ENCODE peak calls at places on chromosomes 5 and 9, in six cellular contexts. W is GM10248; F is NT2/D1; P is CD8-positive, alpha-beta memory T cell; T is activated T-helper 9 cell treated with anti-CD3 and anti-CD28 coated beads, Interleukin-2, amount 50 U/mL, for 16 hours; C is K562. N is an unnamed sample.

GRCh38 chr9:91424403-91425176 is 958 bp upstream of the NFIL3 start:
- DNase-seq in W (peak; percentile 47), F (no peak), P (peak; percentile 57), T (peak; percentile 54), C (peak; percentile 64), N (peak; percentile 20)

GRCh38 chr5:39650234-39650816 is 225.5 kb upstream of the DAB2 start:
- DNase-seq in W (no peak), F (no peak), P (no peak), T (no peak), C (no peak), N (no peak)

GRCh38 chr5:157004893-157005551 is 42.0 kb upstream of the TIMD4 start:
- DNase-seq in W (no peak), F (no peak), P (no peak), T (no peak), C (no peak), N (no peak)

GRCh38 chr5:35838370-35839042 is 18.2 kb upstream of the IL7R start:
- DNase-seq in W (no peak), F (no peak), P (no peak), T (no peak), C (no peak), N (no peak)

GRCh38 chr5:66307647-66308257 is 163.7 kb downstream of the SREK1 start:
- DNase-seq in W (peak; percentile 52), F (peak; percentile 43), P (peak; percentile 29), T (no peak), C (peak; percentile 53), N (no peak)

GRCh38 chr5:58759745-58760144 is 176.9 kb downstream of the RAB3C start:
- DNase-seq in W (peak; percentile 34), F (no peak), P (no peak), T (no peak), C (no peak), N (no peak)

GRCh38 chr9:126667190-126668055 is 53.7 kb downstream of the LMX1B start:
- DNase-seq in W (no peak), F (no peak), P (no peak), T (no peak), C (no peak), N (no peak)

GRCh38 chr9:128528445-128529160 is 23.8 kb upstream of the SPTAN1 start:
- DNase-seq in W (no peak), F (no peak), P (no peak), T (no peak), C (no peak), N (no peak)

GRCh38 chr9:31597977-31598376 is 786.5 kb upstream of the ACO1 start:
- DNase-seq in W (no peak), F (no peak), P (peak; percentile 3), T (no peak), C (no peak), N (no peak)

GRCh38 chr9:7206221-7206758 is 448.5 kb downstream of the KDM4C start:
- DNase-seq in W (no peak), F (no peak), P (no peak), T (no peak), C (no peak), N (no peak)

GRCh38 chr5:133962131-133962530 is 6.3 kb downstream of the C5orf15 start:
- DNase-seq in W (no peak), F (no peak), P (no peak), T (no peak), C (no peak), N (no peak)

GRCh38 chr5:6597557-6597956 is 35.3 kb downstream of the NSUN2 start:
- DNase-seq in W (no peak), F (no peak), P (no peak), T (no peak), C (no peak), N (no peak)

GRCh38 chr9:122099271-122099869 is 6.3 kb upstream of the TTLL11 start:
- DNase-seq in W (peak; percentile 80), F (peak; percentile 77), P (peak; percentile 61), T (peak; percentile 73), C (peak; percentile 82), N (peak; percentile 76)

GRCh38 chr5:16902846-16903245 is 33.2 kb downstream of the MYO10 start:
- DNase-seq in W (no peak), F (no peak), P (no peak), T (no peak), C (no peak), N (no peak)

GRCh38 chr9:86503926-86504325 is 149.7 kb upstream of the TUT7 start:
- DNase-seq in W (no peak), F (no peak), P (no peak), T (no peak), C (no peak), N (no peak)

GRCh38 chr9:78510035-78510434 is 213.1 kb downstream of the PSAT1 start:
- DNase-seq in W (no peak), F (no peak), P (no peak), T (no peak), C (no peak), N (no peak)

GRCh38 chr9:117046666-117047327 is 359.7 kb downstream of the TRIM32 start:
- DNase-seq in W (no peak), F (no peak), P (no peak), T (no peak), C (no peak), N (no peak)

GRCh38 chr5:10289991-10290390 is 17.7 kb downstream of the CMBL start:
- DNase-seq in W (no peak), F (no peak), P (no peak), T (no peak), C (no peak), N (no peak)

GRCh38 chr9:102845847-102846246 is 149.3 kb upstream of the CYLC2 start:
- DNase-seq in W (no peak), F (no peak), P (no peak), T (no peak), C (no peak), N (no peak)

GRCh38 chr9:137191245-137191644 is 2.8 kb downstream of the SSNA1 start:
- DNase-seq in W (no peak), F (no peak), P (no peak), T (no peak), C (no peak), N (no peak)

GRCh38 chr5:35902032-35902681 is 36.3 kb downstream of the CAPSL start:
- DNase-seq in W (no peak), F (no peak), P (no peak), T (no peak), C (no peak), N (no peak)

GRCh38 chr5:152711996-152712395 is 306.9 kb upstream of the NMUR2 start:
- DNase-seq in W (no peak), F (no peak), P (no peak), T (no peak), C (no peak), N (no peak)

GRCh38 chr9:113574381-113575262 is 111.1 kb downstream of the RGS3 start:
- DNase-seq in W (no peak), F (no peak), P (no peak), T (no peak), C (no peak), N (no peak)

GRCh38 chr9:98075332-98075805 is 18.8 kb downstream of the NANS start:
- DNase-seq in W (no peak), F (no peak), P (no peak), T (no peak), C (no peak), N (no peak)

GRCh38 chr9:102360846-102361245 is 622.4 kb upstream of the GRIN3A start:
- DNase-seq in W (no peak), F (no peak), P (no peak), T (no peak), C (no peak), N (no peak)

GRCh38 chr5:107486489-107486888 is 184.2 kb downstream of the EFNA5 start:
- DNase-seq in W (peak; percentile 20), F (no peak), P (peak; percentile 59), T (peak; percentile 13), C (no peak), N (no peak)

GRCh38 chr5:51382759-51383493 is at the start of gene ISL1:
- DNase-seq in W (no peak), F (peak; percentile 74), P (no peak), T (no peak), C (peak; percentile 34), N (no peak)

GRCh38 chr9:35906923-35907699 is 1.1 kb downstream of the HRCT1 start:
- DNase-seq in W (no peak), F (peak; percentile 22), P (no peak), T (no peak), C (no peak), N (no peak)

GRCh38 chr5:127228540-127229184 is 61.9 kb upstream of the MEGF10 start:
- DNase-seq in W (peak; percentile 11), F (no peak), P (no peak), T (no peak), C (peak; percentile 28), N (no peak)

GRCh38 chr5:127290946-127291763 is 559 bp downstream of the MEGF10 start:
- DNase-seq in W (no peak), F (no peak), P (no peak), T (no peak), C (no peak), N (no peak)